ENCODE peak calls at places on chromosomes 12 and 14, in four cellular contexts. One of them, this sample, is unnamed.

GRCh38 chr14:86481105-86481504 is 951.2 kb downstream of the FLRT2 start:
- DNase-seq in GM12878: no peak
- DNase-seq in HepG2: no peak
- DNase-seq in K562: no peak
- DNase-seq in this sample: no peak

GRCh38 chr12:131391399-131391798 is 319.5 kb upstream of the SFSWAP start:
- DNase-seq in GM12878: no peak
- DNase-seq in HepG2: no peak
- DNase-seq in K562: no peak
- DNase-seq in this sample: no peak

GRCh38 chr12:124111006-124111405 is 138.0 kb downstream of the ZNF664 start:
- DNase-seq in GM12878: no peak
- DNase-seq in HepG2: no peak
- DNase-seq in K562: no peak
- DNase-seq in this sample: no peak

GRCh38 chr12:80925237-80925636 is 12.5 kb downstream of the LIN7A start:
- DNase-seq in GM12878: no peak
- DNase-seq in HepG2: no peak
- DNase-seq in K562: no peak
- DNase-seq in this sample: no peak

GRCh38 chr12:31944299-31944698 is 14.9 kb upstream of the RESF1 start:
- DNase-seq in GM12878: no peak
- DNase-seq in HepG2: no peak
- DNase-seq in K562: no peak
- DNase-seq in this sample: no peak

GRCh38 chr14:95577067-95577800 is 42.4 kb downstream of the GLRX5 start:
- DNase-seq in GM12878: peak
- DNase-seq in HepG2: no peak
- DNase-seq in K562: no peak
- DNase-seq in this sample: no peak

GRCh38 chr14:49972840-49973239 is 80.0 kb downstream of the ARF6 start:
- DNase-seq in GM12878: no peak
- DNase-seq in HepG2: peak
- DNase-seq in K562: peak
- DNase-seq in this sample: no peak

GRCh38 chr12:9745191-9745590 is 12.3 kb upstream of the CLECL1 start:
- DNase-seq in GM12878: no peak
- DNase-seq in HepG2: no peak
- DNase-seq in K562: no peak
- DNase-seq in this sample: no peak

GRCh38 chr14:73731111-73731510 is 16.9 kb upstream of the PNMA1 start:
- DNase-seq in GM12878: no peak
- DNase-seq in HepG2: no peak
- DNase-seq in K562: no peak
- DNase-seq in this sample: no peak

GRCh38 chr14:78535041-78535440 is 364.9 kb downstream of the NRXN3 start:
- DNase-seq in GM12878: no peak
- DNase-seq in HepG2: no peak
- DNase-seq in K562: no peak
- DNase-seq in this sample: no peak

GRCh38 chr12:90253674-90254181 is 545.1 kb upstream of the ATP2B1 start:
- DNase-seq in GM12878: peak
- DNase-seq in HepG2: no peak
- DNase-seq in K562: no peak
- DNase-seq in this sample: peak

GRCh38 chr12:26121841-26122680 is 2.8 kb downstream of the BHLHE41 start:
- DNase-seq in GM12878: no peak
- DNase-seq in HepG2: no peak
- DNase-seq in K562: peak
- DNase-seq in this sample: peak

GRCh38 chr14:35212471-35213142 is 79.6 kb upstream of the PSMA6 start:
- DNase-seq in GM12878: no peak
- DNase-seq in HepG2: no peak
- DNase-seq in K562: no peak
- DNase-seq in this sample: no peak

GRCh38 chr14:63203015-63203414 is 1.2 kb upstream of the RHOJ start:
- DNase-seq in GM12878: no peak
- DNase-seq in HepG2: no peak
- DNase-seq in K562: no peak
- DNase-seq in this sample: no peak
- TF ChIP-seq JUND in GM12878: no peak
- TF ChIP-seq JUND in HepG2: no peak
- TF ChIP-seq JUND in K562: no peak
- TF ChIP-seq JUND in this sample: no peak

DNA sequence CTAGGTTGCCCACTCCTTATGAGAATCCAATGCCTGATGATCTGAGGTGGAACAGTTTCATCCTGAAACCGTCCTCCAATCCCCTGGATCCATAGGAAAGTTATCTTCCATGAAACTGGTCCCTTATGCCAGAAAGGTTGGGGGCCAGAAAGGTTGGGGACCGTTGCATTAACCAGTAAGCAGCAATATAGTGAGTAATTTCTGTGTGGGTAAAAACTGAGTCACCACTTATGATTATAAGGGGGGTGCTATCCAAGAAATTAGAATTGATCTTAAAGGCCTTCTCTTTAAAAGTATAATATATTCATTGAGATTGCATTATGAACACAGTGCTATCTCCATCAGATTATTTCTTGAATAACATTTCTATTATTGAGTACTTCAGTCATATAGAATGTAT is 97.2 kb downstream of the PCNX1 start:
- DNase-seq in GM12878: no peak
- DNase-seq in HepG2: no peak
- DNase-seq in K562: no peak
- DNase-seq in this sample: no peak
- TF ChIP-seq YY1 in GM12878: no peak
- TF ChIP-seq YY1 in HepG2: no peak
- TF ChIP-seq YY1 in K562: no peak
- TF ChIP-seq YY1 in this sample: no peak

GRCh38 chr12:48191096-48191495 is 7.7 kb downstream of the CCDC184 start:
- DNase-seq in GM12878: no peak
- DNase-seq in HepG2: no peak
- DNase-seq in K562: no peak
- DNase-seq in this sample: no peak
- TF ChIP-seq MXI1 in GM12878: no peak
- TF ChIP-seq MXI1 in HepG2: no peak
- TF ChIP-seq MXI1 in K562: no peak
- TF ChIP-seq MXI1 in this sample: no peak

DNA sequence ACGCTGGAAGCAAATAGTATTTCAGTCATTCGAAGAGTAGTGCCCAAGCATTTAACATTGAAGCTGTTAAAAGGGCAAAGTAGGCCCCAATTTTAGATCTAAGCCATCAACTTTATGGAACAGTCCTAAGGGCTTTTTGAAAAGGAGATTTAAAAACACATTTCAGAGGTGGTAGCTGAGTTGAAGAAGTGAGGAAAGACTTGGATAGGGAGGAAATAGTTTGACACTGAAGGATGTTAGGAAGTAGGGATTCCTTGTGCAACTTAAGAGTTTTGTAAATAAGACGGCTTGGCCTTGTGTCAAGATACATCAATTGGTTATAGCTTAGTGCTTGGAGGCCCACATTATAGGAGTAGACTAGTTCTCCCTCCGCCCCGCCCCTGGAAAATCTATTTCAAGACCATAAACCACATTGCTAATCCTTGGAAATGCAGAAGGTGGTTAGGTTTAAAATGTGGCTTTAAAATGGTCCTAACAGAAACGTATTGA is 822 bp upstream of the TUBA1B start:
- DNase-seq in GM12878: no peak
- DNase-seq in HepG2: no peak
- DNase-seq in K562: peak
- DNase-seq in this sample: no peak
- TF ChIP-seq JUND in GM12878: no peak
- TF ChIP-seq JUND in HepG2: no peak
- TF ChIP-seq JUND in K562: no peak
- TF ChIP-seq JUND in this sample: no peak

This sample was measured in SK-N-SH.